ENCODE peak calls at places on chromosomes 12 and 14, in four cellular contexts. N, U, Z and V are unnamed samples.

GRCh38 chr14:70660967-70661871 is 19.5 kb downstream of the TTC9 start:
- DNase-seq in N (no peak), U (no peak), Z (no peak), V (no peak)

GRCh38 chr14:82354126-82354525 is 820.5 kb upstream of the SEL1L start:
- DNase-seq in N (no peak), U (no peak), Z (no peak), V (no peak)

GRCh38 chr12:32273712-32274111 is 125.6 kb upstream of the FGD4 start:
- DNase-seq in N (no peak), U (no peak), Z (no peak), V (no peak)

GRCh38 chr14:85293820-85294219 is 236.1 kb upstream of the FLRT2 start:
- DNase-seq in N (no peak), U (no peak), Z (no peak), V (no peak)

GRCh38 chr12:110846615-110847566 is at the start of gene CCDC63:
- DNase-seq in N (no peak), U (no peak), Z (peak; percentile 53), V (peak; percentile 25)

GRCh38 chr14:33515899-33516298 is 435.0 kb downstream of the EGLN3 start:
- DNase-seq in N (no peak), U (no peak), Z (no peak), V (no peak)

GRCh38 chr12:24948452-24948815 is 467 bp downstream of the BCAT1 start:
- DNase-seq in N (peak; percentile 8), U (no peak), Z (no peak), V (no peak)

GRCh38 chr14:64645220-64645891 is 58.9 kb upstream of the PLEKHG3 start:
- DNase-seq in N (peak; percentile 42), U (no peak), Z (no peak), V (peak; percentile 81)

GRCh38 chr14:67749341-67750110 is 47.8 kb downstream of the RDH12 start:
- DNase-seq in N (no peak), U (no peak), Z (no peak), V (no peak)

GRCh38 chr12:75766263-75767160 is 255.1 kb upstream of the KRR1 start:
- DNase-seq in N (peak; percentile 27), U (no peak), Z (peak; percentile 69), V (no peak)

GRCh38 chr14:76253111-76253510 is 101.4 kb downstream of the GPATCH2L start:
- DNase-seq in N (no peak), U (no peak), Z (no peak), V (no peak)

GRCh38 chr12:11653215-11653753 is 3.8 kb downstream of the ETV6 start:
- DNase-seq in N (no peak), U (no peak), Z (no peak), V (no peak)

DNA sequence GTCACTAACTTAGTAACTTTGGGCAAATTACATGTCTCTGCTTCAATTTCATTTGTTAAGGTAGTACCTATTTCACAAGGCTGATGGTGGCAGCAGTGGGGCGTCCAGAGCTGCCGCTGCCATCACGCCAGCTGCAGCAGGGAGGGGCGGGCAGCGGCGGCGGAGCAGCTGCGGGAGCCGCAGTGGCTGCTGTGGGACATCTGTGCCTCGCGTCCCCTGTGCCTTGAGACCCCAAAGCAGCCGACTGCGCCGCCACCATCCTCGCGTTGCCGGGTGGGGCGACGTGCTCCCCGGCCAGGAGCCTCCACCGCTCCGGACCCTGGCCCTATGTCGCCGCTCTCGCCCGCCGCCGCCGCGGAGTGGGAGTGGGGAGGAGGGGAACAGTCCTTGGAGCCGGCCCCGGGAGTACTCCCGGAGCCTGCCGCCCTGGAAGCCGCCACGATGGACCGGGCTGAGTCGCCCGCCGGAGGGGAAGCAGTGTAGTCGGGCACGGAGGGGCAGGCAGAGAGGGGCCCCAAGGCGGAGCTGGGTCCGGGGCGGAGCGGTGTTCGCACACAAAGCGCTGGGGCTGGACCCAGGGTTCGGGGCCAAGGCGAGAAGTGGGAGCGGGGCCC is 51.4 kb downstream of the A2M start:
- DNase-seq in N (no peak), U (no peak), Z (peak; percentile 64), V (no peak)
- TF ChIP-seq POLR2A in N (no peak), U (no peak), Z (peak; percentile 77), V (no peak)

GRCh38 chr12:27781680-27782079 is 1.6 kb upstream of the MANSC4 start:
- DNase-seq in N (no peak), U (no peak), Z (no peak), V (no peak)

GRCh38 chr12:27779416-27779815 is 617 bp upstream of the KLHL42 start:
- DNase-seq in N (no peak), U (no peak), Z (peak; percentile 18), V (no peak)

GRCh38 chr12:27780612-27781408 is 774 bp upstream of the MANSC4 start:
- DNase-seq in N (no peak), U (no peak), Z (peak; percentile 29), V (no peak)

GRCh38 chr12:27778206-27778605 is 1.8 kb upstream of the KLHL42 start:
- DNase-seq in N (no peak), U (no peak), Z (no peak), V (no peak)

DNA sequence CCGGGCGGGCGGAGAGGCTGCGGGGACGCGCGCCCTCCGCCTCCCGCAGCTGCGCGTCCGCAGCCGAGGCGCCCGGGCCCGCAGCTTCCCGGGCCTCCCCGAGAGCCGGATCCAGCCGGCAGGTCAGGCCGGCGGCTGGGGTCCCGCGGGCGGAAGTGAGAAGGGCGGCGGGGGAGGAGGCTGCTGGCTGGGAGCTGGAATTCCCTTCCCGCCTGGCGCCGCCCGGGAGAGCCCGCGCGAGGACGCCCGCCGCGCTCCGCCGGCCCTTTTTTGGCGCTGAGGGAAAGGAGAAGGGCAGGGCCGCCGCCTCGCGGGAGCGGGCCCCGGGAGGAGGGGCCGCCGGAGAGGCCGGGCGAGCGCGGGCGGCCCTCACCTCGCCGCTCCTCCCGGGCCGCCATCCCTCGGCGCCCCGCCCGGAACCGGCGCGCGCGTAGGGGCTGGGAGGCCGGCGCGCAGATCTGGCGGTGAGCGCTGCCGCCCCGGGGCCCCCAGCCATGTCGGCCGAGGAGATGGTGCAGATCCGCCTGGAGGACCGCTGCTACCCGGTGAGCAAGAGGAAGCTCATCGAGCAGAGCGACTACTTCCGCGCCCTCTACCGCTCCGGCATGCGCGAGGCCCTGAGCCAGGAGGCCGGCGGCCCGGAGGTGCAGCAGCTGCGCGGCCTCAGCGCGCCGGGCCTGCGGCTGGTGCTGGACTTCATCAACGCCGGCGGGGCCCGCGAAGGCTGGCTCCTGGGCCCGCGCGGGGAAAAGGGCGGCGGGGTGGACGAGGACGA is at the start of the genes KLHL42 and MANSC4:
- DNase-seq in N (peak; percentile 76), U (no peak), Z (peak; percentile 71), V (no peak)
- TF ChIP-seq POLR2A in N (peak; percentile 52), U (no peak), Z (peak; percentile 45), V (peak; percentile 58)

GRCh38 chr12:581746-582145 is 81.5 kb downstream of the NINJ2 start:
- DNase-seq in N (no peak), U (no peak), Z (no peak), V (no peak)

GRCh38 chr12:581321-581720 is 81.9 kb downstream of the NINJ2 start:
- DNase-seq in N (no peak), U (no peak), Z (no peak), V (no peak)

GRCh38 chr12:585062-586061 is 77.9 kb downstream of the NINJ2 start:
- DNase-seq in N (no peak), U (no peak), Z (no peak), V (no peak)

GRCh38 chr12:580813-581212 is 82.4 kb downstream of the NINJ2 start:
- DNase-seq in N (no peak), U (no peak), Z (no peak), V (no peak)

GRCh38 chr12:583251-583869 is 79.9 kb downstream of the NINJ2 start:
- DNase-seq in N (no peak), U (no peak), Z (no peak), V (no peak)
- TF ChIP-seq POLR2A in N (no peak), U (no peak), Z (no peak), V (no peak)

GRCh38 chr14:21257395-21258193 is 11.6 kb downstream of the HNRNPC start:
- DNase-seq in N (no peak), U (no peak), Z (peak; percentile 50), V (no peak)
- TF ChIP-seq POLR2A in N (no peak), U (no peak), Z (no peak), V (peak; percentile 46)

DNA sequence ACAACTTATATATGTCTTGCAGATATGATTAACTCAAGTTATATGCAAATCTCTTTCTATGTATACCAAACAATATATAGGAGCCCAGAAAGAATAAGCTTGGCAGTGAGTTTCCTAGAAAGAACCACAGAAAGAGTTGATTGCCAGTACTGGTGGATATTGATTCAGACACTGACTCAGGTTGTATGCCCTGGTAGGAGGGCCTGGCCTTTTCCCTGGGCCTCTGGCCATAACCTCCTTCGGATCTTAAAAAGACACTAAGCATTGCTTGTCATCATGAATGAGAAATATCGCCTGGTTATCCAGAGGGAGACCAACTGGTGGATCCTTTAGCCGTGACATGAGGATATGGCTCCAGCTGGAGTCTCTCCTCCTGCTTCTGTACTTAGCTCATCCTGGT is 231.5 kb downstream of the MSRB3 start:
- DNase-seq in N (no peak), U (no peak), Z (no peak), V (no peak)
- TF ChIP-seq POLR2A in N (no peak), U (no peak), Z (no peak), V (no peak)